ENCODE peak calls at places on chromosomes 13 and 19, in six cellular contexts. One of them, this sample, is unnamed.

GRCh38 chr13:59680429-59681024 is 483.2 kb downstream of the DIAPH3 start:
- DNase-seq in H1: no peak
- DNase-seq in H9: no peak
- DNase-seq in neuronal stem cell: no peak
- DNase-seq in trophoblast cell: peak
- DNase-seq in IMR-90: peak
- DNase-seq in this sample: peak

GRCh38 chr13:49976314-49977258 is 20.3 kb upstream of the TRIM13 start:
- DNase-seq in H1: peak
- DNase-seq in H9: peak
- DNase-seq in neuronal stem cell: peak
- DNase-seq in trophoblast cell: peak
- DNase-seq in IMR-90: peak
- DNase-seq in this sample: peak

GRCh38 chr13:50393641-50394040 is 378.4 kb downstream of the KCNRG start:
- DNase-seq in H1: no peak
- DNase-seq in H9: peak
- DNase-seq in neuronal stem cell: peak
- DNase-seq in trophoblast cell: no peak
- DNase-seq in IMR-90: peak
- DNase-seq in this sample: no peak

GRCh38 chr19:18833849-18834643 is 2.3 kb downstream of the UPF1 start:
- DNase-seq in H1: no peak
- DNase-seq in H9: no peak
- DNase-seq in neuronal stem cell: no peak
- DNase-seq in trophoblast cell: no peak
- DNase-seq in IMR-90: no peak
- DNase-seq in this sample: peak

GRCh38 chr13:102033316-102033715 is 368.5 kb downstream of the FGF14 start:
- DNase-seq in H1: no peak
- DNase-seq in H9: no peak
- DNase-seq in neuronal stem cell: no peak
- DNase-seq in trophoblast cell: no peak
- DNase-seq in IMR-90: no peak
- DNase-seq in this sample: no peak

GRCh38 chr13:106490887-106491321 is 44.6 kb downstream of the EFNB2 start:
- DNase-seq in H1: no peak
- DNase-seq in H9: no peak
- DNase-seq in neuronal stem cell: no peak
- DNase-seq in trophoblast cell: no peak
- DNase-seq in IMR-90: no peak
- DNase-seq in this sample: no peak

GRCh38 chr13:25111557-25111956 is 15.6 kb downstream of the PABPC3 start:
- DNase-seq in H1: no peak
- DNase-seq in H9: no peak
- DNase-seq in neuronal stem cell: no peak
- DNase-seq in trophoblast cell: no peak
- DNase-seq in IMR-90: peak
- DNase-seq in this sample: no peak

GRCh38 chr13:79988573-79988972 is 352.4 kb downstream of the SPRY2 start:
- DNase-seq in H1: no peak
- DNase-seq in H9: no peak
- DNase-seq in neuronal stem cell: no peak
- DNase-seq in trophoblast cell: peak
- DNase-seq in IMR-90: peak
- DNase-seq in this sample: peak

GRCh38 chr13:68608147-68608546 is 1378.0 kb upstream of the PCDH9 start:
- DNase-seq in H1: no peak
- DNase-seq in H9: no peak
- DNase-seq in neuronal stem cell: no peak
- DNase-seq in trophoblast cell: no peak
- DNase-seq in IMR-90: no peak
- DNase-seq in this sample: no peak

GRCh38 chr13:100547805-100548204 is 40.8 kb downstream of the GGACT start:
- DNase-seq in H1: peak
- DNase-seq in H9: no peak
- DNase-seq in neuronal stem cell: no peak
- DNase-seq in trophoblast cell: peak
- DNase-seq in IMR-90: no peak
- DNase-seq in this sample: peak

GRCh38 chr19:51689751-51690358 is 3.3 kb upstream of the SPACA6 start:
- DNase-seq in H1: peak
- DNase-seq in H9: peak
- DNase-seq in neuronal stem cell: peak
- DNase-seq in trophoblast cell: peak
- DNase-seq in IMR-90: no peak
- DNase-seq in this sample: peak

GRCh38 chr19:19546751-19547162 is 8.7 kb downstream of the CILP2 start:
- DNase-seq in H1: no peak
- DNase-seq in H9: no peak
- DNase-seq in neuronal stem cell: no peak
- DNase-seq in trophoblast cell: no peak
- DNase-seq in IMR-90: no peak
- DNase-seq in this sample: no peak

GRCh38 chr19:16525751-16526481 is 16.3 kb downstream of the CHERP start:
- DNase-seq in H1: no peak
- DNase-seq in H9: no peak
- DNase-seq in neuronal stem cell: no peak
- DNase-seq in trophoblast cell: no peak
- DNase-seq in IMR-90: no peak
- DNase-seq in this sample: no peak

GRCh38 chr19:39430675-39431593 is 4.8 kb downstream of the RPS16 start:
- DNase-seq in H1: peak
- DNase-seq in H9: peak
- DNase-seq in neuronal stem cell: no peak
- DNase-seq in trophoblast cell: peak
- DNase-seq in IMR-90: peak
- DNase-seq in this sample: peak

GRCh38 chr13:31331051-31331450 is 131.3 kb downstream of the B3GLCT start:
- DNase-seq in H1: no peak
- DNase-seq in H9: no peak
- DNase-seq in neuronal stem cell: no peak
- DNase-seq in trophoblast cell: no peak
- DNase-seq in IMR-90: no peak
- DNase-seq in this sample: no peak
- H4K91ac ChIP-seq in H1: no peak
- H4K91ac ChIP-seq in H9: no peak
- H4K91ac ChIP-seq in neuronal stem cell: no peak
- H4K91ac ChIP-seq in trophoblast cell: no peak
- H4K91ac ChIP-seq in IMR-90: no peak
- H4K91ac ChIP-seq in this sample: no peak

DNA sequence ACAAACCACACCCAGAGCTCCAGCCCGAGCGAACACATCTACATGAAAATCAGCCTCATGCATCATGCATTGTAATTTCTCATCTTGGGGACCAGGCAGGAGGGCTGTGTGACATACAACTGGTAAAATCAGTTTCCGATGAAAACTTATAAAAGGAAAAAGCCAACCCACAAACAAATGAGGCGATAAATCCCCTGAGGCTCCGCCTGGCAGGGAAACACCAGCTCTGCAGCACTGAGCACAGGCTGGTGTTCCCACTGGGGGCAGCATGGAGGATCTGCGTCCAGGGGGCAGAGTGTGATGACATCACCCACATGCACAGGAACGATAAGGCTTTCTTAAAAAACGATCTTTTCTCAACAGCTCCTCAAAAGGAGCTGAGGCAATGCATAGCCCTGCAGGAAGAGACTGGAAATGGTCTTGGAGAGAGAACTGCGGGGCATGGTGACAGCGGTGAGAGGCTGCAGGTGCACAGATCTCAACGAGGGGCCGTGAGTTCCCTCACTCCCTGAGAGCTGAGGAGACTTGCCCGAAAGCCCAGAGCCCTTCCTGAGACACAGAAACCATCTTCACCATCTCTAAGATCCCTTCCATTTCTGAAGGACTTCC is 24.6 kb downstream of the SH3GL1 start:
- DNase-seq in H1: no peak
- DNase-seq in H9: no peak
- DNase-seq in neuronal stem cell: no peak
- DNase-seq in trophoblast cell: peak
- DNase-seq in IMR-90: peak
- DNase-seq in this sample: peak
- H3K27ac ChIP-seq in H1: peak
- H3K27ac ChIP-seq in H9: no peak
- H3K27ac ChIP-seq in neuronal stem cell: no peak
- H3K27ac ChIP-seq in trophoblast cell: peak
- H3K27ac ChIP-seq in IMR-90: peak
- H3K27ac ChIP-seq in this sample: peak

DNA sequence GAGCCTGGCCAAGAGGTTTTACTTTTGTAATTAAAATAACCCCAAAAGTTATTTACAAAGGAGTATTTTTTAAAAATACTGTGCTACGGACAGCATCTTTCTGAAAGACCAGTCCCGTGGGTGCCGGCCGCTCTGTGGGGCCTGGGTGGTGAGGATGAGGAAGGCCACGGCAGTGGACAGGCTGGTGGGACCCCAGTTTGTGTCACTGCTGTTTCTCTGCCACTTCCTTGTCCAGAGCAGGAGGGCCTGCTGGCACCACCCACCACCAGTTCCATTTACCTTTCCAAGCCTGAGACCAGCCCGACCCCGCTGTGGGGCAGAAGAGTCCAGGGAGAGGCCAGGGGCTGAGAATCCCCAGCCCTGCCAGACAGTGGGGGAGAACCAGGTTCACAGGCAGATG is 23.8 kb downstream of the ELAVL1 start:
- DNase-seq in H1: no peak
- DNase-seq in H9: no peak
- DNase-seq in neuronal stem cell: no peak
- DNase-seq in trophoblast cell: no peak
- DNase-seq in IMR-90: no peak
- DNase-seq in this sample: no peak
- H3K4ac ChIP-seq in H1: no peak
- H3K4ac ChIP-seq in H9: no peak
- H3K4ac ChIP-seq in neuronal stem cell: no peak
- H3K4ac ChIP-seq in trophoblast cell: no peak
- H3K4ac ChIP-seq in IMR-90: no peak
- H3K4ac ChIP-seq in this sample: no peak

GRCh38 chr19:47068246-47068645 is 19.8 kb upstream of the TMEM160 start:
- DNase-seq in H1: no peak
- DNase-seq in H9: no peak
- DNase-seq in neuronal stem cell: no peak
- DNase-seq in trophoblast cell: no peak
- DNase-seq in IMR-90: no peak
- DNase-seq in this sample: no peak
- H4K91ac ChIP-seq in H1: no peak
- H4K91ac ChIP-seq in H9: no peak
- H4K91ac ChIP-seq in neuronal stem cell: no peak
- H4K91ac ChIP-seq in trophoblast cell: no peak
- H4K91ac ChIP-seq in IMR-90: no peak
- H4K91ac ChIP-seq in this sample: no peak

GRCh38 chr19:46221981-46222610 is 7.4 kb upstream of the IGFL1 start:
- DNase-seq in H1: peak
- DNase-seq in H9: peak
- DNase-seq in neuronal stem cell: no peak
- DNase-seq in trophoblast cell: peak
- DNase-seq in IMR-90: peak
- DNase-seq in this sample: peak
- H3K27ac ChIP-seq in H1: no peak
- H3K27ac ChIP-seq in H9: no peak
- H3K27ac ChIP-seq in neuronal stem cell: no peak
- H3K27ac ChIP-seq in trophoblast cell: no peak
- H3K27ac ChIP-seq in IMR-90: no peak
- H3K27ac ChIP-seq in this sample: peak

GRCh38 chr19:40751065-40751923 is at the start of gene SNRPA:
- DNase-seq in H1: peak
- DNase-seq in H9: peak
- DNase-seq in neuronal stem cell: peak
- DNase-seq in trophoblast cell: peak
- DNase-seq in IMR-90: peak
- DNase-seq in this sample: peak

GRCh38 chr19:40754611-40755247 is 3.7 kb downstream of the SNRPA start:
- DNase-seq in H1: no peak
- DNase-seq in H9: no peak
- DNase-seq in neuronal stem cell: no peak
- DNase-seq in trophoblast cell: peak
- DNase-seq in IMR-90: peak
- DNase-seq in this sample: peak

GRCh38 chr19:40747536-40747935 is 2.7 kb downstream of the ACTMAP start:
- DNase-seq in H1: no peak
- DNase-seq in H9: no peak
- DNase-seq in neuronal stem cell: no peak
- DNase-seq in trophoblast cell: no peak
- DNase-seq in IMR-90: no peak
- DNase-seq in this sample: no peak

GRCh38 chr19:40750035-40750284 is 317 bp downstream of the ACTMAP start:
- DNase-seq in H1: no peak
- DNase-seq in H9: no peak
- DNase-seq in neuronal stem cell: no peak
- DNase-seq in trophoblast cell: no peak
- DNase-seq in IMR-90: no peak
- DNase-seq in this sample: no peak

DNA sequence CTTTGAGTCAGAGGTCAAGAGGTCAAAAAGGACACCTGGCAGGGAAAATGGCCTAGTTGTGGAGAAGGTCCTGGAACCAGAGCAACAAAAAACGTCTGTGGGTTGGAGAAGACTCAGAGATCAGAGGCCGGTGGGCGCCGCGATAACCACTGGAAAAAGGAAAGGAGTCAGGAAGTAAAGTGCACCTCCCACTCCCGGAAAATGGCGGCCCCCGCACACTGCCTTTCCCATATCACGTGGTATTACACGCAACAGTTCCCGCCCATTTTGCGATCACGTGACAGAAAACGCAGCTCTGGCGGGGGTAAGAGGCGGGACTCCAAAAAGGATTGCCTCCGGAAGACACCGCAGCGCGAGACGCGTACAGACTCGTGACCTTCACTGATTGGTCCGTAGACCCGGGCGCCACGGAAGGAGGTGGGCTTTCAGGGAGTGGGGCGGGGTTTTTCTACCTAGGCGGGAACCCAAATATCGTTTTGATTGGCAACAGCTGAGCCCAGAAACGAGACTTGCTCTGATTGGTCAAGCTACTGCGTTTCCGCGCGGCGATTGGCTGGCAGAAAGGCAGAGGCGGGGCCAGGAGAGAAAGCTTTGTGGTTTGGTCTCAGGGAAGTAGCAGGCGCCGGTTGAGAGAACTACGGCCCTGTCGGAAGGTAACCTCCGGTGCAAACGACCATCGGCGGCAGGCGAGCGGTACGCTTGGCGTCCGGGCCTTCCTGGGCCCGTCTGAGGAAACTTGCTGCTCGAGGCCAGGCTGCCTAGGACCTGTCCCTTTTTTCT is at the start of gene ACTMAP:
- DNase-seq in H1: peak
- DNase-seq in H9: peak
- DNase-seq in neuronal stem cell: peak
- DNase-seq in trophoblast cell: peak
- DNase-seq in IMR-90: peak
- DNase-seq in this sample: peak
- H3K4ac ChIP-seq in H1: peak
- H3K4ac ChIP-seq in H9: peak
- H3K4ac ChIP-seq in neuronal stem cell: peak
- H3K4ac ChIP-seq in trophoblast cell: peak
- H3K4ac ChIP-seq in IMR-90: peak
- H3K4ac ChIP-seq in this sample: peak

This sample was measured in mesenchymal stem cell.